ENCODE peak calls at places on chromosomes 11 and 22, in six cellular contexts. U, N, Y, I, C and P are unnamed samples.
A peak's percentile ranks its signal among the peaks of the same experiment; 100 is the strongest.

GRCh38 chr11:64245797-64246623 is 733 bp downstream of the PPP1R14B start:
- DNase-seq in C (peak; percentile 88), N (peak; percentile 92), I (no peak), Y (peak; percentile 72), U (peak; percentile 91), P (peak; percentile 91)

GRCh38 chr22:30277547-30278344 is 11.1 kb upstream of the OSM start:
- DNase-seq in I (no peak), N (peak; percentile 85), C (peak; percentile 55), U (peak; percentile 80), Y (no peak), P (peak; percentile 84)

GRCh38 chr11:133835258-133836075 is 9.8 kb downstream of the SPATA19 start:
- DNase-seq in U (peak; percentile 4), Y (no peak), I (no peak), N (peak; percentile 81), C (peak; percentile 50), P (peak; percentile 63)

GRCh38 chr11:117505285-117505970 is 177.8 kb downstream of the CEP164 start:
- DNase-seq in Y (no peak), C (no peak), U (no peak), N (no peak), I (no peak), P (no peak)

GRCh38 chr22:29030618-29031235 is 30.9 kb downstream of the C22orf31 start:
- DNase-seq in N (no peak), Y (peak; percentile 73), U (peak; percentile 77), C (peak; percentile 59), I (no peak), P (peak; percentile 87)

GRCh38 chr11:65225284-65226102 is 36.3 kb upstream of the POLA2 start:
- DNase-seq in Y (peak; percentile 58), N (peak; percentile 71), C (peak; percentile 54), U (peak; percentile 52), I (no peak), P (peak; percentile 55)

GRCh38 chr11:128938156-128938885 is 4.3 kb downstream of the TP53AIP1 start:
- DNase-seq in U (no peak), N (no peak), I (no peak), Y (no peak), C (no peak), P (no peak)

GRCh38 chr11:58688779-58689503 is 42.8 kb downstream of the GLYAT start:
- DNase-seq in N (no peak), C (peak; percentile 4), I (no peak), U (peak; percentile 15), Y (no peak), P (peak; percentile 26)

GRCh38 chr22:37803636-37804371 is 3.9 kb upstream of the GCAT start:
- DNase-seq in N (no peak), I (no peak), C (no peak), Y (no peak), U (no peak), P (no peak)

GRCh38 chr11:33944693-33945424 is 53.0 kb upstream of the LMO2 start:
- DNase-seq in N (no peak), Y (no peak), U (no peak), C (no peak), I (no peak), P (no peak)

GRCh38 chr11:66685276-66686099 is 7.8 kb upstream of the RBM4B start:
- DNase-seq in Y (no peak), C (no peak), U (no peak), N (no peak), I (no peak), P (no peak)

GRCh38 chr22:42721045-42721434 is 370 bp upstream of the A4GALT start:
- DNase-seq in U (no peak), N (no peak), Y (no peak), C (peak; percentile 29), I (no peak), P (no peak)

GRCh38 chr11:11396290-11397042 is 43.4 kb upstream of the CSNK2A3 start:
- DNase-seq in C (peak; percentile 92), U (peak; percentile 97), I (peak; percentile 77), Y (no peak), N (no peak), P (peak; percentile 97)

GRCh38 chr22:44325718-44326548 is 13.2 kb upstream of the SHISAL1 start:
- DNase-seq in I (no peak), Y (no peak), N (no peak), U (peak; percentile 64), C (peak; percentile 54), P (peak; percentile 35)

GRCh38 chr22:21734540-21735197 is 925 bp downstream of the YPEL1 start:
- DNase-seq in I (no peak), Y (no peak), N (peak; percentile 63), C (no peak), U (no peak), P (no peak)

GRCh38 chr11:13448876-13449275 is 14.1 kb downstream of the BTBD10 start:
- DNase-seq in Y (peak; percentile 26), N (peak; percentile 71), I (no peak), C (peak; percentile 63), U (peak; percentile 41), P (peak; percentile 48)

GRCh38 chr11:84022221-84022620 is 736.1 kb upstream of the CCDC90B start:
- DNase-seq in Y (no peak), I (no peak), N (no peak), C (no peak), U (no peak), P (no peak)

GRCh38 chr11:36729765-36730164 is 131.7 kb upstream of the RAG2 start:
- DNase-seq in I (no peak), N (no peak), U (no peak), C (no peak), Y (no peak), P (no peak)

GRCh38 chr11:89205378-89205777 is 27.7 kb downstream of the TYR start:
- DNase-seq in I (no peak), U (no peak), C (no peak), N (no peak), Y (no peak), P (no peak)

GRCh38 chr11:126816655-126817054 is 183.9 kb downstream of the KIRREL3 start:
- DNase-seq in U (no peak), C (peak; percentile 46), I (no peak), N (peak; percentile 23), Y (no peak), P (no peak)

GRCh38 chr11:414333-414857 is 404 bp downstream of the SIGIRR start:
- DNase-seq in Y (no peak), U (no peak), N (peak; percentile 58), C (no peak), I (no peak), P (no peak)

GRCh38 chr11:86395061-86395551 is 20.4 kb downstream of the CCDC81 start:
- DNase-seq in I (no peak), Y (no peak), N (peak; percentile 43), U (peak; percentile 34), C (peak; percentile 18), P (peak; percentile 11)

GRCh38 chr11:67120881-67121710 is 2.0 kb downstream of the KDM2A start:
- DNase-seq in C (peak; percentile 34), N (peak; percentile 87), U (peak; percentile 45), Y (no peak), I (no peak), P (peak; percentile 58)

GRCh38 chr11:2300936-2301630 is 635 bp downstream of the C11orf21 start:
- DNase-seq in Y (no peak), I (no peak), N (peak; percentile 78), U (no peak), C (no peak), P (no peak)
- H3K4me3 ChIP-seq in Y (peak overlapping the region; percentile 67), I (no peak overlapping the region), N (peak overlapping the region; percentile 79), U (no peak overlapping the region), C (no peak overlapping the region), P (no peak overlapping the region)

GRCh38 chr22:45978275-45978713 is 1.3 kb upstream of the WNT7B start:
- DNase-seq in U (no peak), N (no peak), C (no peak), I (no peak), Y (no peak), P (no peak)

GRCh38 chr22:45977551-45978274 is 751 bp upstream of the WNT7B start:
- DNase-seq in C (no peak), U (peak; percentile 22), I (no peak), Y (no peak), N (peak; percentile 58), P (no peak)

GRCh38 chr22:45975266-45976161 is 1.4 kb downstream of the WNT7B start:
- DNase-seq in C (no peak), N (no peak), I (no peak), Y (no peak), U (no peak), P (no peak)

GRCh38 chr22:45977003-45977395 is at the start of gene WNT7B:
- DNase-seq in N (peak; percentile 59), C (no peak), U (no peak), I (no peak), Y (no peak), P (no peak)

GRCh38 chr22:45976351-45977002 is 485 bp downstream of the WNT7B start:
- DNase-seq in U (no peak), N (no peak), I (no peak), C (no peak), Y (no peak), P (no peak)
- H3K4me3 ChIP-seq in U (peak overlapping the region; percentile 21), N (no peak overlapping the region), I (peak overlapping the region; percentile 3), C (peak overlapping the region; percentile 31), Y (peak overlapping the region; percentile 56), P (no peak overlapping the region)

DNA sequence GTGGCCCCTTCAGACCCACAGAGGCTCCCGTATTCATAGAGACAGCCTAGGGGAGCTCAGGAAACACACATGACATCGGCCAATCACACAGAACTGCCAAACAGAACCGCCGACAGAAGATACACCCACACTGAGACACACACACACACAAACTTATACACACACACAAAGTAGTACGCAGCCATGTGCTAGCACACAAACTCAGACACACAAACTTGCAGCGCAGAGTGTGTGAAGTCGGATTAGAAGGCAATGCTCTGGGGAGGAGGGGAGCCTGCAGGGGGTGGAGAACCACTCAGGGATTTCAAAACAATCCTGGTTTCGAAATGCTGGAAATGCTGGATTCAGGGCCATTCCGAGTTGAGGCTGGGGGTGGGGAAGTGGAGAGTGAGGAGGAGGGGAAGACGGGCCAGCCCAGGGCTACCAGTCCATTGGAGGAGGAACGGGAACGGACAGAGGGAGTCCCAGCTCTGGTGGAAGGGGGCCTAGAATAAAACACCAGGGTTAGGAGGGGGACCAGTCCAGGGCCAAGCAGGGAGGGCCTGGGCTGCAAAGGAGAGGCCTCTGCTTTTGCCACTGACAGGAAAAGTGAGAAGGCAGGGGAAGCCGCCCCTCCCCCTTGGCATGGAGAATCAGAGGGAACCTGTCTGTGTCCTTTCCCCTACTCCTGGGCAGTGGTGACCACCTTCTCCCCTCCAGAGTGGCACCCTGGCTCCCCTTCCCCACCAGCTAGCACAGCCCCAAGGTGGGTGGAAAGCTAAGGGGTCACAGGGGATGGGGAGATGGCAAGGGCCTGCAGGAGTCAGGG is 4.4 kb downstream of the BCL9L start:
- DNase-seq in Y (peak; percentile 68), I (no peak), C (peak; percentile 90), N (peak; percentile 69), U (peak; percentile 88), P (peak; percentile 95)
- H3K4me3 ChIP-seq in Y (peak overlapping the region; percentile 99), I (peak overlapping the region; percentile 99), C (peak overlapping the region; percentile 99), N (no peak overlapping the region), U (peak overlapping the region; percentile 99), P (peak overlapping the region; percentile 97)

DNA sequence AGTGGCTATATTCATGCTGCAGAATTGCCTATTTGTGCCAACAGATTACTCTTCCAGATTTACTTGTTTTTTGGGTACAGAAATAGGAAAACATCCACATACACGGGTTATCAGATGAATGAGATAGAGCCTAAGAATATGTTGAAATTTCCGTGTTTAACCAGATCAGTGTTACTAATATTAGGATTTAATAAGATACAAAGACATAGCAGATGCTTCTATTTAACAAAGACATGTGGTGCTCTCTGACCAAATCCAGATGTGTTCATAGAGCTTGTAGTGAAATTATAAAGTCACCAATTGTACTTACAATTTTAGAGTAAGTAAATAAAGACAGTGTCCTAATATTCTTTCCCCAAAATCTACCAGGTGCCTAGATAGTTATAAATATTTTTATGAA is 208.0 kb downstream of the CASP12 start:
- DNase-seq in C (peak; percentile 6), N (no peak), Y (no peak), U (no peak), I (no peak), P (peak; percentile 51)
- H3K4me3 ChIP-seq in C (no peak overlapping the region), N (no peak overlapping the region), Y (no peak overlapping the region), U (no peak overlapping the region), I (no peak overlapping the region), P (no peak overlapping the region)